ENCODE peak calls at places on chromosome 3, in four cellular contexts. H is aorta, N is astrocyte of the cerebellum, P is AG08395. F is an unnamed sample.

GRCh38 chr3:46958469-46959168 is 17.9 kb downstream of the CCDC12 start:
- DNase-seq in H (no peak), N (no peak), P (no peak), F (no peak)

GRCh38 chr3:133956982-133957381 is 61.3 kb upstream of the RAB6B start:
- DNase-seq in H (no peak), N (no peak), P (no peak), F (no peak)

GRCh38 chr3:35674451-35675109 is 35.3 kb downstream of the ARPP21 start:
- DNase-seq in H (no peak), N (no peak), P (no peak), F (no peak)

GRCh38 chr3:61907210-61907609 is 345.8 kb downstream of the PTPRG start:
- DNase-seq in H (no peak), N (no peak), P (no peak), F (no peak)

GRCh38 chr3:123406598-123406997 is 42.3 kb downstream of the ADCY5 start:
- DNase-seq in H (peak), N (no peak), P (no peak), F (peak)

GRCh38 chr3:167187211-167187610 is 192.9 kb downstream of the ZBBX start:
- DNase-seq in H (no peak), N (no peak), P (no peak), F (no peak)

GRCh38 chr3:125194849-125195601 is 17.5 kb downstream of the SLC12A8 start:
- DNase-seq in H (no peak), N (peak), P (peak), F (no peak)

GRCh38 chr3:143482106-143483088 is 362.8 kb downstream of the CHST2 start:
- DNase-seq in H (peak), N (no peak), P (peak), F (no peak)

GRCh38 chr3:186254676-186255665 is 107.1 kb downstream of the DGKG start:
- DNase-seq in H (peak), N (no peak), P (no peak), F (no peak)

GRCh38 chr3:149163066-149163465 is 33.6 kb downstream of the HPS3 start:
- DNase-seq in H (no peak), N (no peak), P (no peak), F (no peak)

GRCh38 chr3:124985358-124985757 is 50.8 kb upstream of the MUC13 start:
- DNase-seq in H (no peak), N (no peak), P (peak), F (no peak)

GRCh38 chr3:19074257-19074938 is 73.9 kb upstream of the KCNH8 start:
- DNase-seq in H (no peak), N (no peak), P (no peak), F (no peak)

GRCh38 chr3:96200897-96201296 is 613.5 kb upstream of the EPHA6 start:
- DNase-seq in H (no peak), N (no peak), P (no peak), F (no peak)

GRCh38 chr3:44989636-44990373 is 13.8 kb downstream of the EXOSC7 start:
- DNase-seq in H (no peak), N (no peak), P (no peak), F (no peak)

GRCh38 chr3:158447408-158447807 is 123.6 kb upstream of the MLF1 start:
- DNase-seq in H (no peak), N (no peak), P (no peak), F (no peak)

GRCh38 chr3:179608931-179609720 is 4.5 kb downstream of the NDUFB5 start:
- DNase-seq in H (no peak), N (no peak), P (no peak), F (no peak)

GRCh38 chr3:154194869-154195268 is 73.7 kb downstream of the ARHGEF26 start:
- DNase-seq in H (no peak), N (no peak), P (no peak), F (no peak)

GRCh38 chr3:136142592-136142991 is 53.5 kb downstream of the MSL2 start:
- DNase-seq in H (no peak), N (peak), P (peak), F (no peak)

GRCh38 chr3:38029400-38030125 is at the start of gene PLCD1:
- DNase-seq in H (peak), N (no peak), P (peak), F (peak)

GRCh38 chr3:168539909-168540308 is 444.2 kb upstream of the GOLIM4 start:
- DNase-seq in H (no peak), N (no peak), P (no peak), F (no peak)

GRCh38 chr3:126931806-126932187 is 51.1 kb upstream of the PLXNA1 start:
- DNase-seq in H (no peak), N (no peak), P (no peak), F (no peak)

GRCh38 chr3:15010664-15011063 is 54.5 kb downstream of the MRPS25 start:
- DNase-seq in H (no peak), N (no peak), P (no peak), F (no peak)

GRCh38 chr3:52088445-52089367 is 32.3 kb upstream of the DUSP7 start:
- DNase-seq in H (peak), N (no peak), P (no peak), F (no peak)

GRCh38 chr3:171876651-171877272 is 33.6 kb downstream of the TMEM212 start:
- DNase-seq in H (no peak), N (peak), P (peak), F (no peak)

GRCh38 chr3:120908803-120909601 is 997 bp downstream of the STXBP5L start:
- DNase-seq in H (no peak), N (no peak), P (no peak), F (no peak)

GRCh38 chr3:11273945-11274344 is 1.7 kb downstream of the ATG7 start:
- DNase-seq in H (peak), N (no peak), P (no peak), F (no peak)

GRCh38 chr3:149314807-149315578 is 18.4 kb downstream of the TM4SF18 start:
- DNase-seq in H (no peak), N (peak), P (peak), F (no peak)

GRCh38 chr3:118938183-118938961 is 96.3 kb downstream of the IGSF11 start:
- DNase-seq in H (no peak), N (no peak), P (peak), F (no peak)

GRCh38 chr3:94076055-94076454 is 13.2 kb downstream of the NSUN3 start:
- DNase-seq in H (no peak), N (no peak), P (peak), F (no peak)

GRCh38 chr3:18389108-18389733 is 35.9 kb downstream of the SATB1 start:
- DNase-seq in H (no peak), N (peak), P (peak), F (no peak)

GRCh38 chr3:152583913-152584312 is 251.0 kb upstream of the P2RY1 start:
- DNase-seq in H (no peak), N (peak), P (no peak), F (no peak)

GRCh38 chr3:125401402-125401801 is 26.3 kb upstream of the ZNF148 start:
- DNase-seq in H (no peak), N (peak), P (peak), F (no peak)

GRCh38 chr3:193805448-193805847 is 212.4 kb downstream of the OPA1 start:
- DNase-seq in H (peak), N (peak), P (peak), F (peak)

GRCh38 chr3:72633534-72633933 is 214.7 kb downstream of the SHQ1 start:
- DNase-seq in H (no peak), N (no peak), P (no peak), F (no peak)

GRCh38 chr3:70984756-70985155 is 598.8 kb downstream of the FOXP1 start:
- DNase-seq in H (no peak), N (no peak), P (no peak), F (no peak)

GRCh38 chr3:138845071-138845685 is 10.4 kb upstream of the PIK3CB start:
- DNase-seq in H (no peak), N (no peak), P (no peak), F (no peak)

GRCh38 chr3:115692887-115693524 is 69.7 kb downstream of the GAP43 start:
- DNase-seq in H (peak), N (peak), P (peak), F (peak)

GRCh38 chr3:136753112-136753939 is 1.1 kb upstream of the STAG1 start:
- DNase-seq in H (no peak), N (no peak), P (no peak), F (no peak)

GRCh38 chr3:171049831-171050444 is 23.4 kb upstream of the SLC2A2 start:
- DNase-seq in H (peak), N (peak), P (peak), F (no peak)

GRCh38 chr3:32432045-32432710 is 40.5 kb downstream of the CMTM7 start:
- DNase-seq in H (no peak), N (no peak), P (no peak), F (no peak)

F was measured in ovary.